ENCODE peak calls at places on chromosome 7, in seven cellular contexts. A, F, L, K, O, M and Q are unnamed samples.

GRCh38 chr7:45902820-45903219 is 14.5 kb downstream of the IGFBP1 start:
- DNase-seq in A (no peak), M (no peak), O (no peak), F (no peak), K (no peak), L (no peak), Q (no peak)

GRCh38 chr7:128937647-128938523 is at the start of gene IRF5:
- DNase-seq in M (no peak), F (peak), O (peak), L (peak), A (peak), K (peak), Q (peak)

GRCh38 chr7:92835851-92836488 is 403 bp downstream of the CDK6 start:
- DNase-seq in O (no peak), M (no peak), F (peak), A (no peak), L (peak), K (peak), Q (peak)

GRCh38 chr7:28483868-28484267 is 71.5 kb downstream of the CREB5 start:
- DNase-seq in O (no peak), K (no peak), A (peak), L (no peak), F (no peak), M (no peak), Q (no peak)

GRCh38 chr7:24980695-24981543 is 941 bp upstream of the OSBPL3 start:
- DNase-seq in K (peak), M (peak), A (peak), L (peak), O (no peak), F (no peak), Q (peak)

GRCh38 chr7:70178206-70178605 is 579.9 kb downstream of the AUTS2 start:
- DNase-seq in A (no peak), F (no peak), K (no peak), L (no peak), M (no peak), O (no peak), Q (no peak)

GRCh38 chr7:128737441-128737840 is 1.7 kb upstream of the CALU start:
- DNase-seq in K (no peak), A (no peak), M (no peak), L (no peak), F (no peak), O (no peak), Q (no peak)

GRCh38 chr7:73482746-73483145 is 39.3 kb downstream of the BAZ1B start:
- DNase-seq in M (no peak), L (no peak), O (no peak), A (no peak), F (no peak), K (no peak), Q (no peak)

GRCh38 chr7:3650844-3651243 is 349.8 kb downstream of the SDK1 start:
- DNase-seq in A (peak), O (no peak), F (no peak), K (no peak), L (no peak), M (no peak), Q (no peak)

GRCh38 chr7:43004076-43004475 is 71.9 kb downstream of the MRPL32 start:
- DNase-seq in F (no peak), M (no peak), A (no peak), K (no peak), L (no peak), O (no peak), Q (no peak)

GRCh38 chr7:29299986-29300609 is 105.5 kb downstream of the CHN2 start:
- DNase-seq in M (no peak), A (no peak), O (no peak), F (no peak), L (no peak), K (no peak), Q (no peak)

GRCh38 chr7:20785211-20786048 is 1.3 kb downstream of the SP8 start:
- DNase-seq in F (no peak), A (peak), L (no peak), O (no peak), K (no peak), M (no peak), Q (no peak)

GRCh38 chr7:144513332-144513731 is 109.8 kb upstream of the NOBOX start:
- DNase-seq in O (no peak), L (peak), A (no peak), K (no peak), M (no peak), F (no peak), Q (no peak)

GRCh38 chr7:11466517-11467105 is 365.4 kb downstream of the THSD7A start:
- DNase-seq in M (no peak), A (no peak), O (no peak), L (no peak), K (no peak), F (no peak), Q (no peak)

GRCh38 chr7:96330193-96330592 is 8.3 kb upstream of the SLC25A13 start:
- DNase-seq in K (no peak), A (peak), L (no peak), O (no peak), F (no peak), M (no peak), Q (no peak)

GRCh38 chr7:7099584-7100014 is 82.7 kb upstream of the C1GALT1 start:
- DNase-seq in M (no peak), O (no peak), A (peak), F (peak), L (peak), K (peak), Q (peak)

GRCh38 chr7:128838981-128839731 is 8.9 kb downstream of the FLNC start:
- DNase-seq in K (no peak), O (no peak), A (no peak), L (no peak), F (peak), M (no peak), Q (no peak)

GRCh38 chr7:23277359-23277989 is 21.7 kb upstream of the MALSU1 start:
- DNase-seq in M (no peak), F (no peak), O (no peak), A (peak), L (peak), K (no peak), Q (no peak)

GRCh38 chr7:30173058-30173897 is 38.5 kb downstream of the MTURN start:
- DNase-seq in F (peak), O (no peak), A (peak), L (peak), M (no peak), K (peak), Q (peak)

GRCh38 chr7:103735377-103735776 is 254.1 kb downstream of the RELN start:
- DNase-seq in O (no peak), M (no peak), F (no peak), L (peak), A (peak), K (no peak), Q (no peak)

GRCh38 chr7:44962483-44963251 is 16.1 kb downstream of the MYO1G start:
- DNase-seq in F (no peak), O (no peak), K (no peak), A (peak), M (no peak), L (peak), Q (no peak)

GRCh38 chr7:29127527-29127926 is 18.8 kb downstream of the CPVL start:
- DNase-seq in K (no peak), F (no peak), O (no peak), M (no peak), L (no peak), A (no peak), Q (no peak)

GRCh38 chr7:35734001-35734483 is 39.1 kb upstream of the HERPUD2 start:
- DNase-seq in O (no peak), M (no peak), K (no peak), L (no peak), F (no peak), A (no peak), Q (no peak)

GRCh38 chr7:30855936-30856335 is 55.7 kb upstream of the AQP1 start:
- DNase-seq in F (no peak), K (no peak), L (no peak), O (no peak), A (no peak), M (no peak), Q (no peak)

GRCh38 chr7:146656988-146657387 is 540.4 kb downstream of the CNTNAP2 start:
- DNase-seq in O (no peak), A (no peak), F (no peak), K (no peak), L (no peak), M (no peak), Q (no peak)

GRCh38 chr7:47819054-47819920 is 129.0 kb downstream of the PKD1L1 start:
- DNase-seq in K (peak), A (peak), O (no peak), L (peak), M (no peak), F (peak), Q (peak)
- TF ChIP-seq CTCF in K (peak), A (peak), O (peak), L (peak), M (peak), F (peak), Q (peak)

GRCh38 chr7:121755818-121756501 is 117.0 kb upstream of the PTPRZ1 start:
- DNase-seq in O (no peak), F (no peak), A (no peak), L (no peak), K (no peak), M (no peak), Q (no peak)

GRCh38 chr7:121755286-121755685 is 117.7 kb upstream of the PTPRZ1 start:
- DNase-seq in L (no peak), K (no peak), F (no peak), M (no peak), O (no peak), A (no peak), Q (no peak)

GRCh38 chr7:121748546-121748945 is 124.4 kb upstream of the PTPRZ1 start:
- DNase-seq in L (no peak), K (no peak), F (no peak), M (no peak), O (no peak), A (peak), Q (no peak)

GRCh38 chr7:121753965-121754364 is 119.0 kb upstream of the PTPRZ1 start:
- DNase-seq in A (no peak), F (no peak), K (no peak), M (no peak), O (no peak), L (no peak), Q (no peak)

DNA sequence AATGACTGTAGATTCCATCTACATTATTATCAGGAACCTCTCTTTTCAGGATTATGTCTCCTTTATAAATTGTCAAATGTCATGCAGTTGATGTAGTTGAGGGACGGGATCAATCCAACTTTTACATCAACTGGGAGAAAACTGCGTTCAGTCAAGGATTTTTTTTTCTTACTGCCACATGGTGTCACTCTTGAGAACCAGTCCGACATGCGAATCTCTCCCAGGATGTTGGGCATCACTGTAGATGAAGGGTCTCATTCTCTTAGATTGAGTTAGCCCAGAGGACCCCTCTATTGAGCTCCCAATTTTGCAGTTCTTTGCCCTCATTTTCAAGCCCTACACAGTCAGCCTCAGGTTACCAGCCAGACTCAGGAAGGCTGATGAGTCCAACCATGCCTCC is 120.3 kb upstream of the PTPRZ1 start:
- DNase-seq in O (no peak), K (no peak), F (no peak), M (no peak), A (no peak), L (peak), Q (no peak)
- TF ChIP-seq CTCF in O (no peak), K (no peak), F (no peak), M (no peak), A (peak), L (peak), Q (no peak)

GRCh38 chr7:84091318-84091717 is 103.3 kb downstream of the SEMA3A start:
- DNase-seq in L (no peak), F (no peak), M (no peak), K (no peak), A (no peak), O (no peak), Q (no peak)
- TF ChIP-seq CTCF in L (no peak), F (no peak), M (no peak), K (no peak), A (no peak), O (no peak), Q (no peak)

GRCh38 chr7:37732253-37732652 is 48.7 kb downstream of the GPR141 start:
- DNase-seq in A (peak), F (no peak), O (peak), K (no peak), M (no peak), L (peak), Q (no peak)
- TF ChIP-seq CTCF in A (peak), F (peak), O (peak), K (peak), M (peak), L (peak), Q (no peak)

GRCh38 chr7:101156277-101156676 is 2.0 kb downstream of the AP1S1 start:
- DNase-seq in A (no peak), O (no peak), K (no peak), L (no peak), M (no peak), F (no peak), Q (no peak)
- TF ChIP-seq CTCF in A (peak), O (no peak), K (no peak), L (peak), M (no peak), F (no peak), Q (no peak)

GRCh38 chr7:155644971-155645509 is 579 bp downstream of the RBM33 start:
- DNase-seq in A (peak), M (no peak), L (peak), O (no peak), F (peak), K (peak), Q (no peak)
- TF ChIP-seq CTCF in A (no peak), M (no peak), L (no peak), O (no peak), F (no peak), K (no peak), Q (no peak)

GRCh38 chr7:12491526-12491925 is 79.0 kb upstream of the SCIN start:
- DNase-seq in L (no peak), F (no peak), K (no peak), A (no peak), O (no peak), M (no peak), Q (no peak)

GRCh38 chr7:12493407-12493806 is 77.1 kb upstream of the SCIN start:
- DNase-seq in M (no peak), K (no peak), O (no peak), A (peak), L (no peak), F (no peak), Q (no peak)

GRCh38 chr7:12490941-12491340 is 79.6 kb upstream of the SCIN start:
- DNase-seq in A (no peak), O (no peak), L (no peak), F (no peak), M (no peak), K (no peak), Q (no peak)

GRCh38 chr7:12493866-12494265 is 76.7 kb upstream of the SCIN start:
- DNase-seq in F (no peak), M (no peak), K (no peak), O (no peak), L (no peak), A (no peak), Q (no peak)

DNA sequence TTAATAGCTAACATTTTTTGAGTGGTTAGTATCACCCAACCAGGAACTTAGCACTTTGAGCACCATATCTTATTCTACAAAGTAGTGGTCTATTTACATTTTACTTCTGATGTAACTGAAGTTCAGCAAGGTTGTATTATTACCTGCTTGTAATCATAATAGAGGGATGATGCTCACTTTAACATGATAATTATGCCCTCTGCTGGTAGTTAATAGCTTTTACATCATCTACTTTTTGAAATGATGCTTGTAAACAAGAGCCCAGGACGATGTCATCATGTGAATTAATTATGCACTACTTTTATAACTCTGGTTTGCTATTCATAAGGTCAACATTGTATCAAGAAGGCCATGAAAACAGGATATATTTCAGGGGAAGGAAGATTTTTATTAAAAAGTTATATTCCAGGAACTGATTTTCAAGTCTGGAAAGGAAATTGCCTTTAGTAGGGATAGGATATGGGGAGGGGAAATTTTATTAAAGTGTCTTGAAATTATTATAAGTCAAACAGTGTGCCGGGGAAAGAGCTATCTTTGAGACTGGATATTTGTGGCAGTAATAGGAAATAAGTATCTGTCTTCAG is 80.3 kb upstream of the SCIN start:
- DNase-seq in F (no peak), K (no peak), O (no peak), L (peak), A (peak), M (no peak), Q (no peak)
- TF ChIP-seq CTCF in F (peak), K (peak), O (peak), L (peak), A (peak), M (peak), Q (no peak)

GRCh38 chr7:55690-56248 is 136.6 kb upstream of the FAM20C start:
- DNase-seq in F (no peak), O (no peak), M (no peak), K (peak), A (no peak), L (no peak), Q (no peak)
- TF ChIP-seq CTCF in F (no peak), O (no peak), M (no peak), K (no peak), A (no peak), L (no peak), Q (no peak)